ENCODE peak calls at places on chromosome 7, in six cellular contexts. X, E, N, D, S and Y are unnamed samples.

GRCh38 chr7:155291045-155291530 is 6.6 kb upstream of the INSIG1 start:
- DNase-seq in S (no peak), X (no peak), N (peak), D (no peak), E (no peak), Y (peak)

GRCh38 chr7:11331128-11332102 is 357.7 kb downstream of the PHF14 start:
- DNase-seq in N (no peak), X (no peak), D (no peak), E (no peak), S (no peak), Y (no peak)

GRCh38 chr7:21568762-21569161 is 25.9 kb downstream of the DNAH11 start:
- DNase-seq in S (no peak), X (no peak), N (no peak), E (no peak), D (no peak), Y (no peak)

GRCh38 chr7:10121641-10122040 is 852.0 kb upstream of the PHF14 start:
- DNase-seq in N (no peak), D (no peak), X (no peak), S (no peak), E (no peak), Y (no peak)

GRCh38 chr7:130814753-130815152 is 80.7 kb upstream of the KLF14 start:
- DNase-seq in N (peak), X (no peak), E (no peak), D (peak), S (no peak), Y (peak)

GRCh38 chr7:139539231-139539630 is 15.7 kb downstream of the CLEC2L start:
- DNase-seq in X (no peak), E (no peak), S (no peak), D (no peak), N (no peak), Y (peak)

GRCh38 chr7:110922906-110923305 is 168.0 kb upstream of the LRRN3 start:
- DNase-seq in S (no peak), N (peak), X (no peak), D (no peak), E (no peak), Y (peak)

GRCh38 chr7:100802951-100803350 is 24.4 kb downstream of the EPHB4 start:
- DNase-seq in D (no peak), X (peak), S (no peak), E (no peak), N (no peak), Y (no peak)

GRCh38 chr7:19421871-19422270 is 276.6 kb upstream of the FERD3L start:
- DNase-seq in N (no peak), D (no peak), E (no peak), S (no peak), X (no peak), Y (no peak)

GRCh38 chr7:92731327-92732063 is 104.9 kb downstream of the CDK6 start:
- DNase-seq in E (no peak), N (peak), X (no peak), D (no peak), S (no peak), Y (peak)

GRCh38 chr7:94975316-94975715 is 67.9 kb downstream of the PPP1R9A start:
- DNase-seq in D (no peak), X (no peak), E (no peak), N (no peak), S (no peak), Y (peak)

GRCh38 chr7:98483276-98483963 is 82.5 kb upstream of the BAIAP2L1 start:
- DNase-seq in X (no peak), D (no peak), S (no peak), E (no peak), N (no peak), Y (no peak)

GRCh38 chr7:88835147-88835728 is 39.7 kb upstream of the TEX47 start:
- DNase-seq in E (no peak), S (no peak), X (no peak), N (no peak), D (no peak), Y (peak)

GRCh38 chr7:15720849-15721471 is 34.5 kb upstream of the MEOX2 start:
- DNase-seq in S (no peak), D (peak), N (peak), E (no peak), X (no peak), Y (peak)

GRCh38 chr7:98178321-98178720 is 32.9 kb upstream of the BHLHA15 start:
- DNase-seq in E (no peak), X (no peak), S (no peak), N (no peak), D (no peak), Y (no peak)

GRCh38 chr7:40799-41750 is 151.3 kb upstream of the FAM20C start:
- DNase-seq in N (no peak), S (no peak), E (peak), D (peak), X (peak), Y (no peak)

GRCh38 chr7:44121761-44122420 is 1.5 kb downstream of the POLD2 start:
- DNase-seq in N (no peak), S (no peak), E (no peak), D (no peak), X (no peak), Y (no peak)

GRCh38 chr7:95607477-95608010 is 11.2 kb upstream of the PDK4 start:
- DNase-seq in N (no peak), E (no peak), D (no peak), X (no peak), S (no peak), Y (peak)

GRCh38 chr7:48289661-48290060 is 118.4 kb downstream of the ABCA13 start:
- DNase-seq in E (no peak), S (no peak), X (no peak), N (no peak), D (no peak), Y (no peak)

GRCh38 chr7:135928136-135928535 is 49.0 kb downstream of the MTPN start:
- DNase-seq in X (no peak), E (no peak), D (no peak), S (no peak), N (no peak), Y (no peak)

GRCh38 chr7:135930565-135931423 is 46.4 kb downstream of the MTPN start:
- DNase-seq in N (peak), D (no peak), S (no peak), E (no peak), X (no peak), Y (peak)

GRCh38 chr7:135933509-135934188 is 43.5 kb downstream of the MTPN start:
- DNase-seq in E (no peak), N (no peak), X (no peak), S (no peak), D (no peak), Y (no peak)

GRCh38 chr7:135929249-135929648 is 47.9 kb downstream of the MTPN start:
- DNase-seq in N (peak), D (no peak), E (no peak), X (no peak), S (no peak), Y (no peak)

DNA sequence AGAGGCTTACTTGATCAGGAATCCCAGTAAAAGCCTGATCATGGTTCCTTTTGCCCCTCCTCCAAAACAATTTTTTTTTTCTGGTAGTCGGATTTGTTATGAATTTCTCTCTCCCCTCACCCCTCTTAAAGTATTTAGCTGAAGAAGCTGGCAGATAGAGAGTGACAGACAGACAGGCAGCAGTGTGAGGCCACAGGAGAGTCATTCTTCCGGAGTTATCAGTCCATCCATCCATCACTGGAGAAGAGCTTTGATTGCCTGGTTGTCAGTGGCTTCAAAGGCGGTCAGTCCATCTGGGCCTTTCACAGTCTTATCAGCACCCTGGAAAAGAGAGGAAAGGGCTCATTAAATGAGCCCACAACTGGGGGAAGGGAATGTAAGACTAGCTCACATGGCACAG is 47.5 kb downstream of the MTPN start:
- DNase-seq in E (no peak), X (no peak), S (no peak), D (no peak), N (no peak), Y (no peak)
- H3K4me3 ChIP-seq in E (no peak), X (no peak), S (no peak), D (no peak), N (no peak), Y (no peak)

DNA sequence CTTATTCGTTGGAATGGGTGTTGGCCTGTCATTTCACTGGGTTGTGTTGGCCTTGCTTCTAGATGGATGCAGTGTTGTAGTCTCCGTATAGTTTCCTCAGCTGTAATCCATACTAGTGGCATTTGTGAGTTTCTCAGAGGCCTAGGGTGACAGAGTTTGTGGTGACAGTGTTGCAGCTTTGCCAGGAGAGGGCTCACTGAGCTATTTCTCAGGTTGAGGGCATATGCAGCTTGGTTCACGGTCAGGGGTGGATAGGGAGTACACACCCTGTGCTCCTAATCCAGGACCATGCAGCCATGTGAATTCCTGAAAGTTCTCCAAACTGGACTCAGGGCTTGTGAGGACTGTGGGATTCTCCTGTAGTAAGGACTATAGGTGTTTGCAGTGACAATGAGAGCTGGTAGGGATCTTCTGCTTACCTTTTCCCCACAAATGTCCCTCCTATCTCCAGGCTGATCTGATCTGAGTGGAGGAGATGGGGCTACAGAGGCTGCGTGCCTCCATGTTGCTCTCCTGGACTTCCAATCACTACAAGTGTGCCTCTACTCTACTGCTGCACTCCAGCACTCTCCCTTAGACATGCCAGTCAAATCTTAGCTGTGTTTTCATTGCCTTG is 229.0 kb downstream of the STK31 start:
- DNase-seq in D (peak), X (no peak), N (peak), E (no peak), S (no peak), Y (peak)
- TF ChIP-seq CTCF in D (no peak), X (no peak), N (peak), E (no peak), S (no peak), Y (peak)

GRCh38 chr7:39085189-39085588 is 107.5 kb downstream of the POU6F2 start:
- DNase-seq in D (no peak), S (no peak), X (no peak), E (no peak), N (no peak), Y (no peak)
- H3K4me3 ChIP-seq in D (no peak), S (peak), X (no peak), E (no peak), N (no peak), Y (no peak)

DNA sequence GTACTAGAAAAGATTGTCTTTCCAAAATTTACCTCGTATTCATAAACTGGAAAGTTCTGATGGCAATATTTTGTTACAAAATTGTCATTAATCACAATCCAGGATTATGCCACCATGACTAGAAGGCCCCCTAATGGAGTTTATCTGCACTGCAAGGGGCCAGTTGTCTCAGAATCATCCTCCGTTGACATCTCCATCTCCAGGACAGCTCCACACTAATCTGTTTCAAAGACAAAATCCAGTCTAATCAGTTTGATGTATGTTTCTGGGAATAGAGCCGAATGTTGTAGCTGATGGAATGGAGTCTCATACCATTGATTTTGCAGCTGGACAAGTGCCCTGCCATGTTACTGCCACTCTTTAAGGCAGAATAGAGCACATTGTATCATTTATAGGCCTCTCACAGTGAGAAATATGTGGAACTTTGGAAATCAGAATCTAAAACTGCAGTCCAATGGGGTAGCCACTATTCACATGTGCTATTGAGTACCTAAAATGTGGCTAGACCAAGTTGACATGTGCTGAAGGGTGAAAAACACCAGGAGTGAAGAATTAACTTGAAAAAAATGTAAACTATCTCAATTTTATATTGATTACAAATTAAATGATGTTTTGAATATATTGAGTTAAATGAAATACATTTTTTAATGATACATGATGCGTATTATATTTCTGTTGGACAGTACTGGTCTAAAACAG is 38.3 kb upstream of the TOMM7 start:
- DNase-seq in S (no peak), X (no peak), D (peak), N (no peak), E (no peak), Y (peak)
- TF ChIP-seq CTCF in S (peak), X (no peak), D (peak), N (peak), E (peak), Y (peak)

GRCh38 chr7:129489491-129489890 is 12.8 kb upstream of the SMKR1 start:
- DNase-seq in S (no peak), D (no peak), X (no peak), E (no peak), N (peak), Y (peak)
- H3K4me3 ChIP-seq in S (no peak), D (no peak), X (no peak), E (no peak), N (no peak), Y (no peak)

DNA sequence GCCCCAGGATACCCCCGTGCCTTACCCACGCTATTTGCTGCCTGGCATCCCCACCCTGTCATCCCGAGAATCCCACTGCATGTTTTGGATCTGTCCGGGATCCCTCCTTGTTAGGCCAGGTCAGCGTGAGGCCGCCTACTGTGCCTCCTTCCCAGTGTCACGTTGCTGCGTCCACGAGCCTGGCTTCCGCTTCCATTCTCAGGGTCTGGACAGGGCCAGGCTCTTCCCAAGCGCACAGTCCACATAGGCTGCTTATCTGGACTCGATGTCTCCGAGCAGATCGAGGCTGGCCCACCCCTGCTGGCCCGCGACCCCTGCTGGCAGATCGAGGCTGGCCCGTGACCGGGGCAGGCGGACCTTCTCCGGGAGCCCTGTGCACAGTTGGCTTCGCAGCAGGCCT is 27.1 kb downstream of the FOXK1 start:
- DNase-seq in D (no peak), X (no peak), S (no peak), E (no peak), N (no peak), Y (no peak)
- TF ChIP-seq CTCF in D (no peak), X (no peak), S (no peak), E (no peak), N (no peak), Y (no peak)

GRCh38 chr7:2862831-2863361 is 18.8 kb upstream of the GNA12 start:
- DNase-seq in N (peak), X (peak), D (no peak), E (no peak), S (no peak), Y (no peak)
- H3K4me3 ChIP-seq in N (no peak), X (no peak), D (no peak), E (no peak), S (peak), Y (no peak)

DNA sequence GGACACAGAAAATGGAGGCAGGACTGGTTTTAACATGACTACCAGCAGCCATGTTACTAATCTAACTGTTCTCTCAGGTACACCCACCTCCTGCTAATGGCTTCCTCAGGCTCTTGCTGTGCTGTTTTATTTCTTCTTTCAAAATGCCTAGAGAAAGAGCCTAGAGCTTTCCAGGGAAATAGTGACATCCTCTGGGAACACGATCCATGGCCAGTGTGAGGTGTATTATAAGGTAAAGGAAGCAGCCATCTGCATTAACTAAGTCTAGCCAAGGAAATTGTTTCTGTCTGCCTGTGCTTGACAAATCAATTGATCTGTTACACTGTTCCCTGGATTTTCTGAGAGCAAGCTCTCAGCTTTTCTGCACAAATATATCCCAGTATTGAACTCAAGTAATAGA is 42.2 kb upstream of the AOAH start:
- DNase-seq in D (no peak), N (no peak), X (no peak), E (no peak), S (no peak), Y (no peak)
- TF ChIP-seq CTCF in D (no peak), N (no peak), X (no peak), E (no peak), S (no peak), Y (no peak)

GRCh38 chr7:50314778-50315177 is 10.3 kb downstream of the IKZF1 start:
- DNase-seq in S (no peak), E (no peak), N (no peak), D (no peak), X (no peak), Y (no peak)
- H3K4me3 ChIP-seq in S (no peak), E (no peak), N (no peak), D (no peak), X (no peak), Y (no peak)

GRCh38 chr7:71145906-71146901 is 14.3 kb downstream of the GALNT17 start:
- DNase-seq in X (peak), E (no peak), N (no peak), D (peak), S (no peak), Y (no peak)
- TF ChIP-seq CTCF in X (no peak), E (no peak), N (no peak), D (no peak), S (no peak), Y (no peak)